ENCODE peak calls at places on chromosomes 3 and 15, in four cellular contexts. One of them, this sample, is unnamed.

GRCh38 chr15:36172970-36173369 is 406.5 kb upstream of the CDIN1 start:
- DNase-seq in IMR-90: no peak
- DNase-seq in H9: no peak
- DNase-seq in H1: no peak
- DNase-seq in this sample: no peak

GRCh38 chr15:89461386-89461785 is 35.0 kb downstream of the RHCG start:
- DNase-seq in IMR-90: no peak
- DNase-seq in H9: no peak
- DNase-seq in H1: no peak
- DNase-seq in this sample: no peak

GRCh38 chr15:29623240-29623639 is 199.0 kb downstream of the TJP1 start:
- DNase-seq in IMR-90: no peak
- DNase-seq in H9: no peak
- DNase-seq in H1: no peak
- DNase-seq in this sample: peak; percentile 17

GRCh38 chr3:44104668-44105321 is 136.9 kb upstream of the TOPAZ1 start:
- DNase-seq in IMR-90: peak; percentile 16
- DNase-seq in H9: no peak
- DNase-seq in H1: no peak
- DNase-seq in this sample: peak; percentile 79

GRCh38 chr3:81695302-81695701 is 66.1 kb downstream of the GBE1 start:
- DNase-seq in IMR-90: no peak
- DNase-seq in H9: no peak
- DNase-seq in H1: no peak
- DNase-seq in this sample: no peak

GRCh38 chr15:39869251-39869650 is 50.8 kb downstream of the GPR176 start:
- DNase-seq in IMR-90: no peak
- DNase-seq in H9: no peak
- DNase-seq in H1: no peak
- DNase-seq in this sample: no peak

GRCh38 chr3:67526246-67526645 is 128.2 kb downstream of the SUCLG2 start:
- DNase-seq in IMR-90: peak; percentile 91
- DNase-seq in H9: no peak
- DNase-seq in H1: no peak
- DNase-seq in this sample: no peak

GRCh38 chr3:189851682-189852081 is 220.5 kb downstream of the TP63 start:
- DNase-seq in IMR-90: no peak
- DNase-seq in H9: no peak
- DNase-seq in H1: no peak
- DNase-seq in this sample: no peak

DNA sequence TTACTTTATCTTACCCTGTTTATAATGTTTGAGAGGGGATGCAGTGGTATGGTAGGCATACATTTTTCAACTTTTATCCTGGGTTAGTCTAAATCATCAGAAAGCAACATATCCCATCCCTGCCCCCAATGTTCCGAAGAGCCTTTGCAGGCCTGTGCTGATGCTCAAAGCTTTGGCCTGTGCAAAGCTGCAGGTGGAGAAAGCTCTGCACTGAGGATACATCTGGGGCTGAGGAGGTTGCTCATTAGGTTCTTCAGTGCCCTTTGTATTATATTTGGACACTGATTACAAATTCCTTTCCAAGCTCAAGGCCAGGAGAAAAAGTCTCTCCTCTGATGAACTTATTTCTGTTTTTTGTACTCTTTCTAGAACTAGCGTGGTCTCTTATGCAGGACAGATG is 325.4 kb upstream of the LRRFIP2 start:
- DNase-seq in IMR-90: no peak
- DNase-seq in H9: no peak
- DNase-seq in H1: no peak
- DNase-seq in this sample: no peak
- H3K9ac ChIP-seq in IMR-90: no peak overlapping the region
- H3K9ac ChIP-seq in H9: no peak overlapping the region
- H3K9ac ChIP-seq in H1: no peak overlapping the region
- H3K9ac ChIP-seq in this sample: no peak overlapping the region

GRCh38 chr15:28094732-28095521 is 4.2 kb downstream of the OCA2 start:
- DNase-seq in IMR-90: no peak
- DNase-seq in H9: peak; percentile 65
- DNase-seq in H1: no peak
- DNase-seq in this sample: peak; percentile 56

GRCh38 chr15:28098360-28098765 is 752 bp downstream of the OCA2 start:
- DNase-seq in IMR-90: no peak
- DNase-seq in H9: no peak
- DNase-seq in H1: no peak
- DNase-seq in this sample: no peak

GRCh38 chr15:28096411-28096719 is 2.8 kb downstream of the OCA2 start:
- DNase-seq in IMR-90: no peak
- DNase-seq in H9: no peak
- DNase-seq in H1: no peak
- DNase-seq in this sample: no peak

GRCh38 chr15:28097656-28098359 is 1.3 kb downstream of the OCA2 start:
- DNase-seq in IMR-90: no peak
- DNase-seq in H9: no peak
- DNase-seq in H1: no peak
- DNase-seq in this sample: no peak

DNA sequence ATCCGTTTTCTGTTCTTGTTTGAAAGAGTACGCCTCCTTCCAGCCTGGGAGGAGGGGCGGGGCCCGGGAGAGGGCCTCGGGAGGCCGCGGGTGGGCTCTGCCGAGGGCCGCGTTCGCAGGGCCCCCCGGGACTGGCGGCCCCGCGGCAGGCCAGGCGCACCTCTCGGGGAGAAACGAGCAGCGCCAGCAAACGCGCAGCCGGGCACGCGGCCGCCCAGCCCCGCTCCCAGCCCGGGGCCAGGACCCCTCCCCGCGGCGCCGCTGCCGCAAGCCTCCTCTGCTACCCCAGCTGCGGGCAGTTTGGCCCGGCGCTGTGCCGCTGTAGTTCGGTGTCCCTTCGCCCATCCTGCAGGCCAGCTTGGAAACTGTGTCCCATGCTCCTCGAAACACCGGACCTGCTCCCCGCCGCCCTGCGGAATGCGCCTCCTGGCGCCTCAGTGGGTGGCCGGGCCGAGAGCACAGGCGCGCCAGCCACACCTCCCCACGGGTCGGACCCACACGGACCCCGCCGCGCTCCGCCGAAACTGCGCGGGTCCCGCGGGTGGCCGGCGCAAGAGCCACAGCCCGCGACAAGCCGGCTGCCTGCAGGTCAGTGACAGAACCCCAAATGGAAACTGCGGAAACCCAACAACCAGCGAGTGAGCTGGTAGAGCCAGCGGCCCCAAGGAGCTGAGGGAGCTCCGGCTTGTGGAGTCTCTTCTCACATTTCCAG is 2.2 kb downstream of the OCA2 start:
- DNase-seq in IMR-90: no peak
- DNase-seq in H9: peak; percentile 47
- DNase-seq in H1: no peak
- DNase-seq in this sample: peak; percentile 36
- H3K23ac ChIP-seq in IMR-90: no peak overlapping the region
- H3K23ac ChIP-seq in H9: no peak overlapping the region
- H3K23ac ChIP-seq in H1: no peak overlapping the region
- H3K23ac ChIP-seq in this sample: peak overlapping the region; percentile 96

GRCh38 chr3:124780767-124781485 is 50.7 kb downstream of the UMPS start:
- DNase-seq in IMR-90: peak; percentile 58
- DNase-seq in H9: no peak
- DNase-seq in H1: no peak
- DNase-seq in this sample: peak; percentile 91

GRCh38 chr3:124780356-124780755 is 50.1 kb downstream of the UMPS start:
- DNase-seq in IMR-90: peak; percentile 68
- DNase-seq in H9: no peak
- DNase-seq in H1: no peak
- DNase-seq in this sample: peak; percentile 65

GRCh38 chr3:124778061-124778460 is 47.8 kb downstream of the UMPS start:
- DNase-seq in IMR-90: no peak
- DNase-seq in H9: no peak
- DNase-seq in H1: no peak
- DNase-seq in this sample: no peak

GRCh38 chr3:124779751-124780191 is 49.5 kb downstream of the UMPS start:
- DNase-seq in IMR-90: no peak
- DNase-seq in H9: no peak
- DNase-seq in H1: no peak
- DNase-seq in this sample: no peak

GRCh38 chr3:124779116-124779515 is 48.9 kb downstream of the UMPS start:
- DNase-seq in IMR-90: no peak
- DNase-seq in H9: no peak
- DNase-seq in H1: no peak
- DNase-seq in this sample: no peak
- H3K56ac ChIP-seq in IMR-90: no peak overlapping the region
- H3K56ac ChIP-seq in H9: no peak overlapping the region
- H3K56ac ChIP-seq in H1: no peak overlapping the region
- H3K56ac ChIP-seq in this sample: no peak overlapping the region

GRCh38 chr3:48652923-48653715 is 9.6 kb downstream of the CELSR3 start:
- DNase-seq in IMR-90: no peak
- DNase-seq in H9: no peak
- DNase-seq in H1: no peak
- DNase-seq in this sample: no peak
- H3K9ac ChIP-seq in IMR-90: no peak overlapping the region
- H3K9ac ChIP-seq in H9: no peak overlapping the region
- H3K9ac ChIP-seq in H1: no peak overlapping the region
- H3K9ac ChIP-seq in this sample: no peak overlapping the region

This sample was measured in mesendoderm.